ENCODE peak calls at places on chromosomes 3 and 15, in four cellular contexts. D, L, B and Q are unnamed samples.

GRCh38 chr3:83928903-83929302 is 1029.9 kb upstream of the CADM2 start:
- DNase-seq in D (no peak), L (no peak), B (no peak), Q (no peak)

GRCh38 chr3:159929181-159929893 is 59.3 kb upstream of the IL12A start:
- DNase-seq in D (peak; percentile 85), L (peak; percentile 91), B (peak; percentile 52), Q (peak; percentile 39)

GRCh38 chr15:35540031-35540430 is 5.9 kb downstream of the DPH6 start:
- DNase-seq in D (no peak), L (no peak), B (no peak), Q (no peak)

GRCh38 chr3:136634821-136635220 is 117.4 kb downstream of the STAG1 start:
- DNase-seq in D (no peak), L (no peak), B (no peak), Q (no peak)

GRCh38 chr3:183306798-183307671 is 54.0 kb downstream of the B3GNT5 start:
- DNase-seq in D (peak; percentile 68), L (peak; percentile 95), B (peak; percentile 39), Q (peak; percentile 76)

GRCh38 chr3:50299929-50300680 is 900 bp upstream of the HYAL3 start:
- DNase-seq in D (peak; percentile 11), L (peak; percentile 97), B (no peak), Q (no peak)

GRCh38 chr3:55243686-55244085 is 243.4 kb downstream of the WNT5A start:
- DNase-seq in D (no peak), L (no peak), B (no peak), Q (no peak)

GRCh38 chr3:97952280-97952679 is 20.0 kb downstream of the RIOX2 start:
- DNase-seq in D (no peak), L (no peak), B (no peak), Q (no peak)

GRCh38 chr15:58932791-58933310 is 628 bp downstream of the SLTM start:
- DNase-seq in D (peak; percentile 30), L (peak; percentile 45), B (peak; percentile 81), Q (peak; percentile 13)

GRCh38 chr3:106728315-106728821 is 648.9 kb upstream of the CCDC54 start:
- DNase-seq in D (peak; percentile 80), L (no peak), B (no peak), Q (no peak)

GRCh38 chr3:143972155-143972494 is 502 bp downstream of the DIPK2A start:
- DNase-seq in D (peak; percentile 53), L (no peak), B (no peak), Q (no peak)

GRCh38 chr15:75578206-75578947 is 738 bp downstream of the PTPN9 start:
- DNase-seq in D (peak; percentile 22), L (peak; percentile 54), B (peak; percentile 60), Q (peak; percentile 32)

GRCh38 chr3:111989061-111989678 is 9.6 kb upstream of the TAGLN3 start:
- DNase-seq in D (peak; percentile 74), L (peak; percentile 85), B (peak; percentile 85), Q (peak; percentile 60)

GRCh38 chr15:101378879-101379278 is 83.8 kb upstream of the SNRPA1 start:
- DNase-seq in D (no peak), L (no peak), B (no peak), Q (no peak)

GRCh38 chr3:99984668-99985067 is 129.6 kb downstream of the FILIP1L start:
- DNase-seq in D (no peak), L (no peak), B (no peak), Q (no peak)